ENCODE peak calls at places on chromosome 12, in eight cellular contexts. M, Y, N, R, H, V, T and L are unnamed samples.

GRCh38 chr12:107385518-107385917 is 292.2 kb upstream of the CRY1 start:
- DNase-seq in T (peak), N (no peak), M (no peak), V (no peak), H (no peak), Y (peak), R (no peak), L (no peak)

GRCh38 chr12:53575502-53576264 is 50.5 kb downstream of the ATF7 start:
- DNase-seq in M (no peak), V (no peak), Y (peak), H (no peak), R (no peak), T (peak), N (no peak), L (peak)

GRCh38 chr12:79534029-79534867 is 156.5 kb downstream of the PAWR start:
- DNase-seq in N (no peak), R (no peak), Y (peak), T (no peak), H (no peak), M (no peak), V (no peak), L (no peak)

GRCh38 chr12:85448548-85449139 is 168.6 kb downstream of the ALX1 start:
- DNase-seq in N (no peak), Y (peak), T (peak), M (no peak), H (no peak), R (no peak), V (no peak), L (no peak)

GRCh38 chr12:92796650-92797049 is 93.9 kb downstream of the PLEKHG7 start:
- DNase-seq in T (peak), H (no peak), Y (no peak), N (no peak), V (no peak), M (no peak), R (no peak), L (no peak)

GRCh38 chr12:12645485-12645884 is 33.8 kb downstream of the CREBL2 start:
- DNase-seq in Y (peak), R (peak), H (no peak), V (no peak), N (no peak), T (peak), M (no peak), L (no peak)

GRCh38 chr12:29726741-29727348 is 56.9 kb downstream of the TMTC1 start:
- DNase-seq in R (no peak), V (no peak), Y (no peak), N (no peak), T (no peak), H (no peak), M (no peak), L (no peak)

GRCh38 chr12:52318241-52318990 is 2.8 kb downstream of the KRT83 start:
- DNase-seq in T (no peak), M (no peak), Y (no peak), N (peak), H (no peak), V (no peak), R (peak), L (no peak)

GRCh38 chr12:1662761-1663439 is 28.0 kb upstream of the ADIPOR2 start:
- DNase-seq in R (peak), Y (peak), V (peak), M (peak), T (peak), H (peak), N (peak), L (no peak)

GRCh38 chr12:53989227-53990113 is 4.5 kb downstream of the HOXC10 start:
- DNase-seq in H (no peak), Y (peak), R (no peak), V (no peak), M (no peak), N (no peak), T (peak), L (peak)

GRCh38 chr12:52551466-52551865 is 1.5 kb downstream of the KRT71 start:
- DNase-seq in R (no peak), M (no peak), N (no peak), V (peak), Y (no peak), T (no peak), H (no peak), L (no peak)

GRCh38 chr12:117404940-117405339 is 43.5 kb upstream of the NOS1 start:
- DNase-seq in V (no peak), M (no peak), N (no peak), R (no peak), H (no peak), T (no peak), Y (no peak), L (no peak)

GRCh38 chr12:88946377-88946997 is 366.2 kb upstream of the KITLG start:
- DNase-seq in Y (peak), H (no peak), M (no peak), V (no peak), R (no peak), N (no peak), T (peak), L (peak)

GRCh38 chr12:48768147-48768546 is 20.7 kb downstream of the ADCY6 start:
- DNase-seq in M (no peak), V (no peak), R (peak), T (no peak), H (no peak), Y (no peak), N (no peak), L (no peak)

GRCh38 chr12:104610513-104611235 is 153.9 kb downstream of the CHST11 start:
- DNase-seq in N (no peak), Y (no peak), M (no peak), R (no peak), T (no peak), H (no peak), V (no peak), L (no peak)

GRCh38 chr12:26803552-26803951 is 29.4 kb downstream of the ITPR2 start:
- DNase-seq in R (no peak), H (no peak), N (no peak), V (no peak), Y (peak), T (peak), M (no peak), L (no peak)

GRCh38 chr12:91741932-91742331 is 403.7 kb downstream of the BTG1 start:
- DNase-seq in Y (no peak), M (no peak), R (no peak), V (no peak), H (no peak), N (no peak), T (no peak), L (no peak)

GRCh38 chr12:114407034-114407420 is 1.1 kb upstream of the TBX5 start:
- DNase-seq in M (no peak), N (no peak), V (no peak), Y (no peak), H (no peak), R (peak), T (no peak), L (no peak)
- H3K4me3 ChIP-seq in M (no peak), N (no peak), V (no peak), Y (peak), H (no peak), R (no peak), T (no peak), L (peak)

GRCh38 chr12:99745106-99745505 is 97.6 kb downstream of the GARIN6 start:
- DNase-seq in T (no peak), V (no peak), N (no peak), H (no peak), R (no peak), Y (no peak), M (no peak), L (no peak)

GRCh38 chr12:99745895-99746294 is 98.3 kb downstream of the GARIN6 start:
- DNase-seq in N (no peak), H (no peak), Y (no peak), V (no peak), T (no peak), R (no peak), M (no peak), L (no peak)

GRCh38 chr12:99746538-99746937 is 99.0 kb downstream of the GARIN6 start:
- DNase-seq in H (no peak), V (no peak), N (no peak), R (no peak), Y (no peak), T (no peak), M (no peak), L (no peak)
- H3K4me3 ChIP-seq in H (no peak), V (no peak), N (no peak), R (no peak), Y (no peak), T (no peak), M (no peak), L (no peak)

DNA sequence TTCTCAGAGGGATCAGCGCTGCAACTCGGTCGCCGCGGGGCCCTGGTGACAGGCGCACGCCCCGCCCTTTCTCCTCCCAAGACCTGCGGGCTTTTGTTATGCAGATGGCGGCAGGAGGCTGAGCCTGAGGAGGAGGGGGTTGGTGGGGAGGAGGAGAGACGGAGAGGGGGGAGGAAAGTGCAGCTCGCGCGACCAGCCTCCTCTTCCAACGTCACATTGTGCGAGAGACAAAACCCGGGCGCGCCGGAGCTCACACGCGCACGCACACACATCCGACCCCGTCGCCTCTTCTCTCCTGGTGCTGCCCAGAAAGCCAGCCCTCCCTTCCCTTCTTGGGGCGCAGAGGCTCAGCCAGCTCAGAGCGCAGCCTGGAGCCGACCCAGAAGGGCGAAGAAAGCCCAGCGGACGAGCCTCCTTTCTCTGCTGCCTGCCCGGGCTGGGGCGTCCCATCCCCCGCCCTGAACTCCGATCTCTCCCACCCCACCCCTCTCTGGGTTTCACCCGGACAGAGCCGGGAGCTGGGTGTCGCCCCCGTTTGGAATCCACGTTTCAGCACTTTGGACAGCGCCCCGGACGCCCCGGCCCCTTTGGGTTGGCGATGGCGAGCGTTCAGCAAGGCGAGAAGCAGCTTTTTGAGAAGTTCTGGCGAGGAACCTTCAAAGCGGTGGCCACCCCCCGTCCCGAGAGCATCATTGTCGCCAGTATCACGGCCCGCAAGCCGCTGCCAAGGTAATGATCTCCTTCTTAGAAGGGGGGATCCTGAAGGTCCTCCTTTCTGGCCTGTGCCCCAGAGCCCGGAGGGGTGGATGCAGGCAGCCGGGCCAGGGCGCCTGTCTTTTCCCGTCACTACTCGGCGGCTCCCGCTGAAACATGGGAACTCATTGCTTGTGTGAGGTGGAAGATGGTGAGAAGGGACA is at the start of gene SRRM4:
- DNase-seq in M (no peak), R (peak), T (no peak), V (no peak), Y (no peak), H (no peak), N (no peak), L (no peak)
- H3K4me3 ChIP-seq in M (no peak), R (peak), T (no peak), V (no peak), Y (peak), H (no peak), N (no peak), L (no peak)

DNA sequence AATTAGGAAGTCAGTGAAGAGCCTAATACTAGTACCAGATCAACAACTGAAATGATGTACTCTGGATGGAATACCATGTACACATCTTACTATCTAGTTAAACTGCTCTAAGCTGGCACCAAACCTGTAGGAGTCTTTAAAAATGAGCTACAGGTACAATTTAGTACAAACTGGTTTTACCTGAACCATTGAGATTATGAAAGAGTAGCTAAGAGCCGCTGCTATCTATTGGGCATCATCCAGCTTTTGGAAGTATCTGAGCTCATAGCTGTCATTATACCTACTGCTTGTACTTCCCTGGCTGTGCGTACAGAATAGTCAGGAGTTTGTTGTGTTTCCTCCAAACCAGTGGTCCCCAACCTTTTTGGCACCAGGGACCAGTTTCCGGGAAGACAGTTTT is 12.4 kb downstream of the TBC1D30 start:
- DNase-seq in H (no peak), N (no peak), Y (no peak), R (no peak), V (no peak), M (no peak), T (no peak), L (no peak)
- H3K4me3 ChIP-seq in H (no peak), N (no peak), Y (no peak), R (no peak), V (no peak), M (no peak), T (no peak), L (no peak)

GRCh38 chr12:123388948-123389559 is 5.1 kb downstream of the KMT5A start:
- DNase-seq in N (peak), Y (no peak), T (no peak), R (no peak), M (no peak), H (no peak), V (no peak), L (no peak)
- H3K4me3 ChIP-seq in N (peak), Y (peak), T (peak), R (peak), M (no peak), H (peak), V (peak), L (peak)

GRCh38 chr12:110555509-110556406 is 27.4 kb downstream of the PPTC7 start:
- DNase-seq in M (no peak), N (no peak), Y (peak), T (peak), R (no peak), V (no peak), H (no peak), L (no peak)
- H3K4me3 ChIP-seq in M (no peak), N (no peak), Y (no peak), T (no peak), R (no peak), V (no peak), H (no peak), L (peak)